ENCODE peak calls at places on chromosomes 1 and 21, in five cellular contexts. J is IMR-90, E is mesendoderm, S is mesenchymal stem cell, W is H9. H is an unnamed sample.

GRCh38 chr1:19003371-19004290 is 47.2 kb upstream of the IFFO2 start:
- DNase-seq in J (peak; percentile 88), E (no peak), S (no peak), W (no peak), H (no peak)

GRCh38 chr1:118958937-118959631 is 29.1 kb downstream of the TBX15 start:
- DNase-seq in J (no peak), E (no peak), S (no peak), W (no peak), H (no peak)

GRCh38 chr1:167453156-167453555 is 65.2 kb downstream of the CD247 start:
- DNase-seq in J (no peak), E (no peak), S (no peak), W (no peak), H (no peak)

GRCh38 chr1:246078126-246078887 is 428.8 kb downstream of the SMYD3 start:
- DNase-seq in J (no peak), E (no peak), S (no peak), W (no peak), H (no peak)

GRCh38 chr1:236724521-236724920 is 38.2 kb downstream of the ACTN2 start:
- DNase-seq in J (no peak), E (no peak), S (no peak), W (no peak), H (no peak)

GRCh38 chr1:11735531-11735853 is 444 bp upstream of the AGTRAP start:
- DNase-seq in J (no peak), E (no peak), S (no peak), W (no peak), H (no peak)

GRCh38 chr21:25934771-25935224 is 200.0 kb downstream of the GABPA start:
- DNase-seq in J (peak; percentile 99), E (peak; percentile 53), S (peak; percentile 98), W (no peak), H (no peak)

GRCh38 chr21:38402795-38403194 is 95.5 kb downstream of the ERG start:
- DNase-seq in J (no peak), E (no peak), S (no peak), W (no peak), H (no peak)

GRCh38 chr1:161192476-161193465 is 6.1 kb downstream of the ADAMTS4 start:
- DNase-seq in J (peak; percentile 65), E (peak; percentile 83), S (peak; percentile 77), W (peak; percentile 74), H (no peak)

GRCh38 chr21:37071561-37072238 is 1.2 kb downstream of the PIGP start:
- DNase-seq in J (peak; percentile 77), E (peak; percentile 41), S (peak; percentile 87), W (no peak), H (no peak)

GRCh38 chr1:17250601-17251000 is 1.7 kb downstream of the PADI3 start:
- DNase-seq in J (no peak), E (no peak), S (no peak), W (no peak), H (no peak)

GRCh38 chr1:228379666-228380065 is 27.0 kb downstream of the TRIM11 start:
- DNase-seq in J (no peak), E (no peak), S (no peak), W (no peak), H (no peak)

GRCh38 chr1:91610102-91610501 is 109.5 kb downstream of the CDC7 start:
- DNase-seq in J (no peak), E (no peak), S (no peak), W (no peak), H (no peak)

GRCh38 chr1:199742547-199742946 is 285.0 kb upstream of the NR5A2 start:
- DNase-seq in J (peak; percentile 98), E (peak; percentile 39), S (peak; percentile 91), W (no peak), H (no peak)

GRCh38 chr1:7389201-7389785 is 381.8 kb upstream of the VAMP3 start:
- DNase-seq in J (peak; percentile 38), E (no peak), S (peak; percentile 30), W (peak; percentile 25), H (no peak)

GRCh38 chr1:165288301-165289120 is 68.0 kb downstream of the LMX1A start:
- DNase-seq in J (no peak), E (peak; percentile 47), S (no peak), W (no peak), H (no peak)

GRCh38 chr1:207941664-207942063 is 30.7 kb upstream of the CD34 start:
- DNase-seq in J (peak; percentile 50), E (no peak), S (no peak), W (no peak), H (no peak)

GRCh38 chr1:107339775-107340174 is 198.9 kb downstream of the NTNG1 start:
- DNase-seq in J (no peak), E (no peak), S (no peak), W (no peak), H (no peak)

GRCh38 chr1:100924212-100924611 is 28.3 kb downstream of the SLC30A7 start:
- DNase-seq in J (peak; percentile 54), E (no peak), S (no peak), W (no peak), H (no peak)

GRCh38 chr1:1927751-1928150 is 8.7 kb upstream of the TMEM52 start:
- DNase-seq in J (no peak), E (no peak), S (no peak), W (no peak), H (no peak)

GRCh38 chr1:221837886-221838285 is 96.0 kb upstream of the DUSP10 start:
- DNase-seq in J (no peak), E (no peak), S (no peak), W (no peak), H (no peak)

GRCh38 chr1:147504801-147505303 is 36.4 kb upstream of the BCL9 start:
- DNase-seq in J (peak; percentile 15), E (peak; percentile 96), S (peak; percentile 40), W (peak; percentile 94), H (peak; percentile 72)

GRCh38 chr1:205256956-205257615 is 29.3 kb downstream of the TMCC2 start:
- DNase-seq in J (no peak), E (no peak), S (no peak), W (no peak), H (no peak)

GRCh38 chr1:58250587-58250948 is 296.0 kb downstream of the OMA1 start:
- DNase-seq in J (no peak), E (no peak), S (no peak), W (no peak), H (no peak)

GRCh38 chr1:70895531-70895930 is 152.1 kb downstream of the PTGER3 start:
- DNase-seq in J (no peak), E (no peak), S (no peak), W (no peak), H (no peak)

GRCh38 chr1:28973850-28974841 is 59.8 kb downstream of the EPB41 start:
- DNase-seq in J (peak; percentile 60), E (no peak), S (peak; percentile 14), W (no peak), H (no peak)

GRCh38 chr1:248783367-248783766 is 27.8 kb upstream of the LYPD8 start:
- DNase-seq in J (no peak), E (no peak), S (no peak), W (no peak), H (no peak)

GRCh38 chr1:75616436-75617433 is 5.8 kb upstream of the SLC44A5 start:
- DNase-seq in J (peak; percentile 27), E (peak; percentile 82), S (peak; percentile 34), W (peak; percentile 65), H (peak; percentile 62)

GRCh38 chr1:229440821-229441537 is 7.1 kb upstream of the ACTA1 start:
- DNase-seq in J (peak; percentile 90), E (no peak), S (peak; percentile 75), W (no peak), H (no peak)

GRCh38 chr21:15293251-15293650 is 228.5 kb upstream of the NRIP1 start:
- DNase-seq in J (peak; percentile 82), E (peak; percentile 98), S (peak; percentile 86), W (no peak), H (peak; percentile 45)

GRCh38 chr1:19122668-19123067 is 87.4 kb downstream of the UBR4 start:
- DNase-seq in J (peak; percentile 17), E (no peak), S (no peak), W (no peak), H (no peak)

GRCh38 chr1:66464802-66465201 is 69.2 kb upstream of the SGIP1 start:
- DNase-seq in J (peak; percentile 99), E (no peak), S (peak; percentile 87), W (no peak), H (no peak)

GRCh38 chr1:147635342-147635741 is 35.0 kb downstream of the ACP6 start:
- DNase-seq in J (no peak), E (no peak), S (no peak), W (no peak), H (no peak)

GRCh38 chr1:243793298-243793697 is 56.7 kb downstream of the AKT3 start:
- DNase-seq in J (no peak), E (no peak), S (no peak), W (no peak), H (no peak)

GRCh38 chr1:156259805-156260204 is 11.9 kb upstream of the PAQR6 start:
- DNase-seq in J (no peak), E (no peak), S (peak; percentile 32), W (no peak), H (no peak)

GRCh38 chr1:35885961-35886558 is 3.1 kb downstream of the AGO1 start:
- DNase-seq in J (no peak), E (peak; percentile 98), S (peak; percentile 23), W (peak; percentile 97), H (peak; percentile 91)
- H2BK5ac ChIP-seq in J (no peak overlapping the region), E (peak overlapping the region; percentile 9), S (no peak overlapping the region), W (no peak overlapping the region), H (no peak overlapping the region)

DNA sequence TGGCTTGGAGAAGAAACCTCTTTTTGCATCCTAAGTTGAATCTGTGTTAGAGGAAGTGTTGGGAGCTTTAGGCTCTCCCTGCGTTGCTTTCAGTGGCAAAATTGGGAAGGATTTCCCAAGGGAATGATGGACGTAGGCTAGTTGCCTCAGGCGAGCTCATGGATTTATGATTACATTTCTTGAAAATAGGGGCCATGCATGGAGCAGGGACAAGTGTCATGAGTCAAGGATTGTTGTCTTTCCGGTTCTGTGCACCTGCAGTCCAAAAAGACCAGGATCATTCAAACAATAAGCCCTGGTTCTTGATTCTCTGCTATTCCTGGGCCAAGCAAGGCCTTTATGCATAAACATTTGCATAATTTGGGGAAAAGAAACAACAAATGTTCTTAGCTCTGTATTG is 7.1 kb downstream of the MAN1C1 start:
- DNase-seq in J (no peak), E (no peak), S (no peak), W (no peak), H (no peak)
- H3K4me1 ChIP-seq in J (peaks cover 2% of the 10 kb centered on the region), E (peaks cover 6% of the 10 kb centered on the region), S (peaks cover 3% of the 10 kb centered on the region), W (no peaks in the 10 kb centered on the region), H (peaks cover 7% of the 10 kb centered on the region)

GRCh38 chr1:145708063-145708462 is 895 bp upstream of the PDZK1 start:
- DNase-seq in J (peak; percentile 66), E (peak; percentile 61), S (no peak), W (no peak), H (no peak)
- H2BK5ac ChIP-seq in J (no peak overlapping the region), E (no peak overlapping the region), S (no peak overlapping the region), W (no peak overlapping the region), H (no peak overlapping the region)

GRCh38 chr1:78281580-78281979 is 209.2 kb upstream of the PTGFR start:
- DNase-seq in J (no peak), E (no peak), S (no peak), W (no peak), H (no peak)
- H3K4me1 ChIP-seq in J (peaks cover 19% of the 10 kb centered on the region), E (no peaks in the 10 kb centered on the region), S (no peaks in the 10 kb centered on the region), W (no peaks in the 10 kb centered on the region), H (no peaks in the 10 kb centered on the region)

DNA sequence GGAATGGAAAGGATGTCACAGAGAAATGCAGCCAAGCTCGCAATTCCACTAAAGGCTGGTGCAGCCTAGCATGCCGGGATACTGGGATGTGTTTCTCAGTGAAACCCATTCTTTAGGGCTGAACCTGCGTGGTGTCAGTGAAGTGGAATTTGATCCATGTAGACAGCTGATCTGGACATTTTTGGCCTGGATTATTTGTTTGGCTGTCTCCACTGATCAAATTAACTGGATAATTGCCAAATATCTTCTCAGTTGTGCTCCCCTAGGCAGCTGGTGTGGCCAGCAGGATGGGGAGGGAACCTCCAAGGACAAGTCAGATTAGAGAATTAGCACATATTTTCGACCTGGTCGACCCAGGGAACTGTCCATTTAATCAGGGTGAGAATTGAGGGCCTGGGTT is 318.4 kb downstream of the RPS6KC1 start:
- DNase-seq in J (no peak), E (no peak), S (no peak), W (no peak), H (no peak)
- H2BK5ac ChIP-seq in J (no peak overlapping the region), E (no peak overlapping the region), S (no peak overlapping the region), W (no peak overlapping the region), H (no peak overlapping the region)